ENCODE peak calls at places on chromosomes 3 and 15, in eight cellular contexts. One of them, this sample, is unnamed.

GRCh38 chr15:64749167-64749566 is 26.2 kb downstream of the RBPMS2 start:
- DNase-seq in esophagus muscularis mucosa: no peak
- DNase-seq in esophagus squamous epithelium: no peak
- DNase-seq in IMR-90: peak; percentile 86
- DNase-seq in ovary: no peak
- DNase-seq in heart left ventricle: no peak
- DNase-seq in tibial nerve: no peak
- DNase-seq in endothelial cell of umbilical vein: no peak
- DNase-seq in this sample: no peak

GRCh38 chr3:10557783-10558373 is 52.5 kb upstream of the ATP2B2 start:
- DNase-seq in esophagus muscularis mucosa: peak; percentile 60
- DNase-seq in esophagus squamous epithelium: no peak
- DNase-seq in IMR-90: peak; percentile 37
- DNase-seq in ovary: no peak
- DNase-seq in heart left ventricle: peak; percentile 1
- DNase-seq in tibial nerve: no peak
- DNase-seq in endothelial cell of umbilical vein: no peak
- DNase-seq in this sample: peak; percentile 48

GRCh38 chr15:67882487-67883227 is 42.8 kb upstream of the RNU6-1 start:
- DNase-seq in esophagus muscularis mucosa: peak; percentile 79
- DNase-seq in esophagus squamous epithelium: no peak
- DNase-seq in IMR-90: peak; percentile 8
- DNase-seq in ovary: no peak
- DNase-seq in heart left ventricle: no peak
- DNase-seq in tibial nerve: no peak
- DNase-seq in endothelial cell of umbilical vein: no peak
- DNase-seq in this sample: no peak

GRCh38 chr3:123376451-123377172 is 72.3 kb downstream of the ADCY5 start:
- DNase-seq in esophagus muscularis mucosa: no peak
- DNase-seq in esophagus squamous epithelium: no peak
- DNase-seq in IMR-90: no peak
- DNase-seq in ovary: no peak
- DNase-seq in heart left ventricle: no peak
- DNase-seq in tibial nerve: no peak
- DNase-seq in endothelial cell of umbilical vein: no peak
- DNase-seq in this sample: no peak

GRCh38 chr15:48358229-48358641 is 27.0 kb downstream of the DUT start:
- DNase-seq in esophagus muscularis mucosa: no peak
- DNase-seq in esophagus squamous epithelium: no peak
- DNase-seq in IMR-90: peak; percentile 64
- DNase-seq in ovary: no peak
- DNase-seq in heart left ventricle: no peak
- DNase-seq in tibial nerve: no peak
- DNase-seq in endothelial cell of umbilical vein: peak; percentile 82
- DNase-seq in this sample: no peak

GRCh38 chr3:128936341-128936740 is 56.9 kb downstream of the ACAD9 start:
- DNase-seq in esophagus muscularis mucosa: no peak
- DNase-seq in esophagus squamous epithelium: no peak
- DNase-seq in IMR-90: no peak
- DNase-seq in ovary: no peak
- DNase-seq in heart left ventricle: no peak
- DNase-seq in tibial nerve: no peak
- DNase-seq in endothelial cell of umbilical vein: no peak
- DNase-seq in this sample: peak; percentile 68

GRCh38 chr3:152474585-152474984 is 205.9 kb downstream of the MBNL1 start:
- DNase-seq in esophagus muscularis mucosa: no peak
- DNase-seq in esophagus squamous epithelium: no peak
- DNase-seq in IMR-90: peak; percentile 84
- DNase-seq in ovary: no peak
- DNase-seq in heart left ventricle: no peak
- DNase-seq in tibial nerve: peak; percentile 47
- DNase-seq in endothelial cell of umbilical vein: peak; percentile 63
- DNase-seq in this sample: no peak

GRCh38 chr3:32532434-32532833 is 29.8 kb upstream of the CMTM6 start:
- DNase-seq in esophagus muscularis mucosa: no peak
- DNase-seq in esophagus squamous epithelium: no peak
- DNase-seq in IMR-90: no peak
- DNase-seq in ovary: no peak
- DNase-seq in heart left ventricle: no peak
- DNase-seq in tibial nerve: no peak
- DNase-seq in endothelial cell of umbilical vein: no peak
- DNase-seq in this sample: no peak

GRCh38 chr3:118055381-118055780 is 979.3 kb downstream of the IGSF11 start:
- DNase-seq in esophagus muscularis mucosa: no peak
- DNase-seq in esophagus squamous epithelium: no peak
- DNase-seq in IMR-90: peak; percentile 30
- DNase-seq in ovary: no peak
- DNase-seq in heart left ventricle: no peak
- DNase-seq in tibial nerve: no peak
- DNase-seq in endothelial cell of umbilical vein: no peak
- DNase-seq in this sample: no peak

GRCh38 chr3:134873789-134874188 is 78.7 kb downstream of the EPHB1 start:
- DNase-seq in esophagus muscularis mucosa: no peak
- DNase-seq in esophagus squamous epithelium: no peak
- DNase-seq in IMR-90: no peak
- DNase-seq in ovary: no peak
- DNase-seq in heart left ventricle: no peak
- DNase-seq in tibial nerve: no peak
- DNase-seq in endothelial cell of umbilical vein: no peak
- DNase-seq in this sample: no peak

GRCh38 chr15:62505761-62506160 is 340.7 kb upstream of the C2CD4B start:
- DNase-seq in esophagus muscularis mucosa: no peak
- DNase-seq in esophagus squamous epithelium: no peak
- DNase-seq in IMR-90: no peak
- DNase-seq in ovary: no peak
- DNase-seq in heart left ventricle: peak; percentile 40
- DNase-seq in tibial nerve: no peak
- DNase-seq in endothelial cell of umbilical vein: no peak
- DNase-seq in this sample: no peak

GRCh38 chr3:127458698-127459097 is 131.8 kb downstream of the TPRA1 start:
- DNase-seq in esophagus muscularis mucosa: no peak
- DNase-seq in esophagus squamous epithelium: no peak
- DNase-seq in IMR-90: no peak
- DNase-seq in ovary: peak; percentile 21
- DNase-seq in heart left ventricle: no peak
- DNase-seq in tibial nerve: no peak
- DNase-seq in endothelial cell of umbilical vein: peak; percentile 11
- DNase-seq in this sample: no peak

GRCh38 chr15:68558318-68559305 is 20.2 kb upstream of the CORO2B start:
- DNase-seq in esophagus muscularis mucosa: no peak
- DNase-seq in esophagus squamous epithelium: no peak
- DNase-seq in IMR-90: no peak
- DNase-seq in ovary: no peak
- DNase-seq in heart left ventricle: no peak
- DNase-seq in tibial nerve: no peak
- DNase-seq in endothelial cell of umbilical vein: no peak
- DNase-seq in this sample: no peak

GRCh38 chr3:144312702-144313101 is 341.1 kb downstream of the DIPK2A start:
- DNase-seq in esophagus muscularis mucosa: no peak
- DNase-seq in esophagus squamous epithelium: no peak
- DNase-seq in IMR-90: no peak
- DNase-seq in ovary: no peak
- DNase-seq in heart left ventricle: no peak
- DNase-seq in tibial nerve: no peak
- DNase-seq in endothelial cell of umbilical vein: no peak
- DNase-seq in this sample: no peak

GRCh38 chr3:155309581-155309980 is 16.1 kb upstream of the STRIT1 start:
- DNase-seq in esophagus muscularis mucosa: no peak
- DNase-seq in esophagus squamous epithelium: no peak
- DNase-seq in IMR-90: no peak
- DNase-seq in ovary: no peak
- DNase-seq in heart left ventricle: no peak
- DNase-seq in tibial nerve: no peak
- DNase-seq in endothelial cell of umbilical vein: no peak
- DNase-seq in this sample: no peak

GRCh38 chr3:44419159-44419922 is 58.1 kb downstream of the ZNF445 start:
- DNase-seq in esophagus muscularis mucosa: no peak
- DNase-seq in esophagus squamous epithelium: no peak
- DNase-seq in IMR-90: no peak
- DNase-seq in ovary: no peak
- DNase-seq in heart left ventricle: no peak
- DNase-seq in tibial nerve: no peak
- DNase-seq in endothelial cell of umbilical vein: no peak
- DNase-seq in this sample: no peak

GRCh38 chr15:57732526-57733331 is 26.2 kb downstream of the POLR2M start:
- DNase-seq in esophagus muscularis mucosa: peak; percentile 90
- DNase-seq in esophagus squamous epithelium: no peak
- DNase-seq in IMR-90: peak; percentile 50
- DNase-seq in ovary: peak; percentile 21
- DNase-seq in heart left ventricle: peak; percentile 37
- DNase-seq in tibial nerve: peak; percentile 80
- DNase-seq in endothelial cell of umbilical vein: peak; percentile 79
- DNase-seq in this sample: no peak

GRCh38 chr15:88894348-88894818 is 961 bp downstream of the HAPLN3 start:
- DNase-seq in esophagus muscularis mucosa: no peak
- DNase-seq in esophagus squamous epithelium: no peak
- DNase-seq in IMR-90: no peak
- DNase-seq in ovary: peak; percentile 39
- DNase-seq in heart left ventricle: peak; percentile 66
- DNase-seq in tibial nerve: peak; percentile 51
- DNase-seq in endothelial cell of umbilical vein: peak; percentile 72
- DNase-seq in this sample: no peak

GRCh38 chr3:147392083-147392916 is 14.0 kb downstream of the ZIC4 start:
- DNase-seq in esophagus muscularis mucosa: no peak
- DNase-seq in esophagus squamous epithelium: no peak
- DNase-seq in IMR-90: no peak
- DNase-seq in ovary: no peak
- DNase-seq in heart left ventricle: no peak
- DNase-seq in tibial nerve: no peak
- DNase-seq in endothelial cell of umbilical vein: peak; percentile 22
- DNase-seq in this sample: peak; percentile 94

GRCh38 chr15:88022711-88023110 is 233.8 kb downstream of the NTRK3 start:
- DNase-seq in esophagus muscularis mucosa: no peak
- DNase-seq in esophagus squamous epithelium: no peak
- DNase-seq in IMR-90: no peak
- DNase-seq in ovary: no peak
- DNase-seq in heart left ventricle: no peak
- DNase-seq in tibial nerve: no peak
- DNase-seq in endothelial cell of umbilical vein: no peak
- DNase-seq in this sample: no peak

GRCh38 chr3:187916072-187916471 is 170.8 kb upstream of the BCL6 start:
- DNase-seq in esophagus muscularis mucosa: no peak
- DNase-seq in esophagus squamous epithelium: no peak
- DNase-seq in IMR-90: no peak
- DNase-seq in ovary: no peak
- DNase-seq in heart left ventricle: no peak
- DNase-seq in tibial nerve: no peak
- DNase-seq in endothelial cell of umbilical vein: no peak
- DNase-seq in this sample: no peak

GRCh38 chr3:187914231-187914630 is 169.0 kb upstream of the BCL6 start:
- DNase-seq in esophagus muscularis mucosa: no peak
- DNase-seq in esophagus squamous epithelium: no peak
- DNase-seq in IMR-90: no peak
- DNase-seq in ovary: no peak
- DNase-seq in heart left ventricle: peak; percentile 21
- DNase-seq in tibial nerve: no peak
- DNase-seq in endothelial cell of umbilical vein: no peak
- DNase-seq in this sample: peak; percentile 74

GRCh38 chr3:187912007-187912406 is 166.7 kb upstream of the BCL6 start:
- DNase-seq in esophagus muscularis mucosa: no peak
- DNase-seq in esophagus squamous epithelium: no peak
- DNase-seq in IMR-90: no peak
- DNase-seq in ovary: no peak
- DNase-seq in heart left ventricle: no peak
- DNase-seq in tibial nerve: no peak
- DNase-seq in endothelial cell of umbilical vein: no peak
- DNase-seq in this sample: no peak

GRCh38 chr3:187909871-187910270 is 164.6 kb upstream of the BCL6 start:
- DNase-seq in esophagus muscularis mucosa: no peak
- DNase-seq in esophagus squamous epithelium: no peak
- DNase-seq in IMR-90: no peak
- DNase-seq in ovary: no peak
- DNase-seq in heart left ventricle: no peak
- DNase-seq in tibial nerve: no peak
- DNase-seq in endothelial cell of umbilical vein: no peak
- DNase-seq in this sample: no peak

GRCh38 chr3:187913617-187914033 is 168.4 kb upstream of the BCL6 start:
- DNase-seq in esophagus muscularis mucosa: no peak
- DNase-seq in esophagus squamous epithelium: no peak
- DNase-seq in IMR-90: peak; percentile 90
- DNase-seq in ovary: no peak
- DNase-seq in heart left ventricle: no peak
- DNase-seq in tibial nerve: no peak
- DNase-seq in endothelial cell of umbilical vein: peak; percentile 12
- DNase-seq in this sample: no peak
- H3K4me3 ChIP-seq in esophagus muscularis mucosa: no peak overlapping the region
- H3K4me3 ChIP-seq in esophagus squamous epithelium: no peak overlapping the region
- H3K4me3 ChIP-seq in IMR-90: no peak overlapping the region
- H3K4me3 ChIP-seq in ovary: no peak overlapping the region
- H3K4me3 ChIP-seq in heart left ventricle: no peak overlapping the region
- H3K4me3 ChIP-seq in tibial nerve: no peak overlapping the region
- H3K4me3 ChIP-seq in endothelial cell of umbilical vein: no peak overlapping the region
- H3K4me3 ChIP-seq in this sample: no peak overlapping the region

GRCh38 chr3:58577269-58577821 is at the start of gene FAM107A:
- DNase-seq in esophagus muscularis mucosa: no peak
- DNase-seq in esophagus squamous epithelium: no peak
- DNase-seq in IMR-90: peak; percentile 49
- DNase-seq in ovary: no peak
- DNase-seq in heart left ventricle: peak; percentile 66
- DNase-seq in tibial nerve: peak; percentile 67
- DNase-seq in endothelial cell of umbilical vein: peak; percentile 83
- DNase-seq in this sample: no peak
- TF ChIP-seq POLR2A in esophagus muscularis mucosa: no peak
- TF ChIP-seq POLR2A in esophagus squamous epithelium: peak; percentile 44
- TF ChIP-seq POLR2A in IMR-90: no peak
- TF ChIP-seq POLR2A in ovary: no peak
- TF ChIP-seq POLR2A in heart left ventricle: peak; percentile 57
- TF ChIP-seq POLR2A in tibial nerve: peak; percentile 56
- TF ChIP-seq POLR2A in endothelial cell of umbilical vein: no peak
- TF ChIP-seq POLR2A in this sample: no peak

GRCh38 chr15:90718232-90718631 is 1.1 kb downstream of the BLM start:
- DNase-seq in esophagus muscularis mucosa: no peak
- DNase-seq in esophagus squamous epithelium: no peak
- DNase-seq in IMR-90: no peak
- DNase-seq in ovary: no peak
- DNase-seq in heart left ventricle: no peak
- DNase-seq in tibial nerve: no peak
- DNase-seq in endothelial cell of umbilical vein: no peak
- DNase-seq in this sample: no peak
- H3K4me3 ChIP-seq in esophagus muscularis mucosa: no peak overlapping the region
- H3K4me3 ChIP-seq in esophagus squamous epithelium: no peak overlapping the region
- H3K4me3 ChIP-seq in IMR-90: no peak overlapping the region
- H3K4me3 ChIP-seq in ovary: no peak overlapping the region
- H3K4me3 ChIP-seq in heart left ventricle: no peak overlapping the region
- H3K4me3 ChIP-seq in tibial nerve: no peak overlapping the region
- H3K4me3 ChIP-seq in endothelial cell of umbilical vein: peak overlapping the region; percentile 61
- H3K4me3 ChIP-seq in this sample: no peak overlapping the region

DNA sequence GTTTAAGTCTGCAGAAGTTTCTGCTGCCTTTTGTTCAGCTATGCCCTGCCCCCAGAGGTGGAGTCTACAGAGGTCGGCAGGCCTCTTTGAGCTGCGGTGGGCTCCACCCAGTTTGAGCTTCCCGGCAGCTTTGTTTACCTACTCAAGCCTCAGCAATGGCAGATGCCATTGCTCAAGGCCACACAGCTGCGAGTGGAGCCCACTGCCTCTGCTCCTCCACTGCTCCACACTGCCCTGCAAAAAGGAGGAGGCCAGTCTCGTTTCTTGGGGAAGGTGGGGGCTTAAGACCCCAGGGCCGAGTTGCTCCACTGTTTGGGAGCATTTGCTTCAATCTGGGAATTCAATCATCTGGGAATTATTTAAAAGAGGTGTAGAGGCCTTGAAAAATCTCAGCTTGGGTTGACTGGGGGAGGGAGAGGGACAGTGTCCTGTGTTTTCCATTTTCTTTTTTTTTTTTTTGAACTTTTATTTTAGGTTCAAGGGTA is 144.6 kb upstream of the MEF2A start:
- DNase-seq in esophagus muscularis mucosa: no peak
- DNase-seq in esophagus squamous epithelium: no peak
- DNase-seq in IMR-90: peak; percentile 39
- DNase-seq in ovary: peak; percentile 11
- DNase-seq in heart left ventricle: no peak
- DNase-seq in tibial nerve: no peak
- DNase-seq in endothelial cell of umbilical vein: no peak
- DNase-seq in this sample: peak; percentile 23
- TF ChIP-seq POLR2A in esophagus muscularis mucosa: no peak
- TF ChIP-seq POLR2A in esophagus squamous epithelium: no peak
- TF ChIP-seq POLR2A in IMR-90: no peak
- TF ChIP-seq POLR2A in ovary: no peak
- TF ChIP-seq POLR2A in heart left ventricle: no peak
- TF ChIP-seq POLR2A in tibial nerve: no peak
- TF ChIP-seq POLR2A in endothelial cell of umbilical vein: no peak
- TF ChIP-seq POLR2A in this sample: no peak

This sample was measured in lower leg skin.